ENCODE peak calls at places on chromosomes 6 and 20, in four cellular contexts. Z is upper lobe of left lung, K is nephron progenitor cell, L is upper lobe of right lung. V is an unnamed sample.

GRCh38 chr6:148757944-148758343 is 11.1 kb downstream of the UST start:
- DNase-seq in K (no peak), Z (no peak), L (no peak), V (no peak)

GRCh38 chr20:19552144-19552895 is 205.7 kb upstream of the RIN2 start:
- DNase-seq in K (peak; percentile 64), Z (no peak), L (peak; percentile 69), V (no peak)

GRCh38 chr20:49724637-49725606 is 11.2 kb upstream of the B4GALT5 start:
- DNase-seq in K (peak; percentile 16), L (no peak), Z (no peak), V (no peak)

GRCh38 chr6:16769986-16770376 is 8.7 kb upstream of the ATXN1 start:
- DNase-seq in L (no peak), Z (no peak), K (no peak), V (no peak)

GRCh38 chr6:142944126-142945066 is 580 bp downstream of the HIVEP2 start:
- DNase-seq in K (peak; percentile 70), Z (peak; percentile 91), L (peak; percentile 89), V (peak; percentile 94)

GRCh38 chr6:161401910-161402309 is 128.0 kb upstream of the AGPAT4 start:
- DNase-seq in K (no peak), Z (no peak), L (no peak), V (no peak)

GRCh38 chr20:12455152-12455551 is 537.5 kb downstream of the BTBD3 start:
- DNase-seq in L (no peak), K (no peak), Z (no peak), V (no peak)

GRCh38 chr6:26086214-26086613 is 1.0 kb upstream of the HFE start:
- DNase-seq in K (no peak), L (no peak), Z (no peak), V (no peak)

GRCh38 chr6:140485740-140486467 is 1111.5 kb upstream of the CITED2 start:
- DNase-seq in L (peak; percentile 67), Z (no peak), K (no peak), V (no peak)

GRCh38 chr6:151546941-151547659 is 53.3 kb downstream of the CCDC170 start:
- DNase-seq in Z (no peak), K (no peak), L (no peak), V (no peak)
- TF ChIP-seq CTCF in Z (no peak), K (no peak), L (no peak), V (peak; percentile 13)

DNA sequence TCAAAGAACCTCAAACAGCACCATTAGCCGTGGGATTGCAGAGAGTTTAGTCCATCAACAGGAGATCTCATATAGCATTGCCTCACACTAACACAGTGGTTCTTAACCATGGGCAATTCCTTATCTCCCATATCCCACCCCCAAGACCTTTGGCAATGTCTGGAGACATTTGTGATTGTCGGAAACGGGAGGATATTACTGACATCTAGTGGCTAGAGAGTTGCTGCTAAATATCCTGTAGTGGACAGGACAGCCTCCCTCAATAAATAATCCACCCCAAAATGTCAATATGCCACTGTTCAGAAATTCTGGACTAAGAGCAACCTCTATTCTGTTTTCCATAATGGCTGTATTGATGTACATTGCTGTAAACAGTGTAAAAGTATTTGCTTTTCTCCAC is 210.1 kb upstream of the CCN2 start:
- DNase-seq in L (no peak), K (no peak), Z (no peak), V (no peak)
- TF ChIP-seq CTCF in L (peak; percentile 60), K (peak; percentile 34), Z (peak; percentile 36), V (peak; percentile 86)

GRCh38 chr6:31940256-31940664 is 5.6 kb upstream of the CFB start:
- DNase-seq in K (no peak), Z (no peak), L (no peak), V (no peak)
- TF ChIP-seq CTCF in K (no peak), Z (no peak), L (no peak), V (no peak)

DNA sequence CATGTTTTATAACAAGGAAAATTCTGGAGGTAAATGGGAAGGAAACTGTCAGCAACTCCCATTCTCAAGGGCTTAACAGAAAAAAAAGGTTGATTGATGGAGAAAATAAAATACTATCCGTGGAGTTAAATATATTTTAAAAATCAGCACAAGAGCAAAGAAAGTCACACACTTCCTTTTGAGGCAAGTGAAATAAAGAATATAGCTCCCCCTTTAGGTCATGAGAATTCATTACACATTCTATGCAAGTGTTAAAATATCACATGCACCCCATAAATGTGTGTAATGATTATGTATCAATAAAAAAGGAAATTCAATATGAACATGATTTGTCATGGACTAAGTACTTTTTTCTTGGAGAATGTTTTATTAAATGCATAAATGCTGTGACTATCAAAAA is 349.2 kb downstream of the TPBG start:
- DNase-seq in L (no peak), K (no peak), Z (no peak), V (no peak)
- TF ChIP-seq CTCF in L (peak; percentile 26), K (no peak), Z (no peak), V (peak; percentile 74)

GRCh38 chr20:53409177-53409576 is 184.5 kb downstream of the ZNF217 start:
- DNase-seq in Z (no peak), K (no peak), L (no peak), V (no peak)

GRCh38 chr20:53411129-53411528 is 182.5 kb downstream of the ZNF217 start:
- DNase-seq in L (no peak), K (no peak), Z (no peak), V (no peak)

GRCh38 chr20:53408728-53409157 is 184.9 kb downstream of the ZNF217 start:
- DNase-seq in Z (no peak), K (no peak), L (no peak), V (no peak)

GRCh38 chr20:53412600-53413187 is 180.9 kb downstream of the ZNF217 start:
- DNase-seq in K (peak; percentile 16), Z (no peak), L (no peak), V (no peak)

DNA sequence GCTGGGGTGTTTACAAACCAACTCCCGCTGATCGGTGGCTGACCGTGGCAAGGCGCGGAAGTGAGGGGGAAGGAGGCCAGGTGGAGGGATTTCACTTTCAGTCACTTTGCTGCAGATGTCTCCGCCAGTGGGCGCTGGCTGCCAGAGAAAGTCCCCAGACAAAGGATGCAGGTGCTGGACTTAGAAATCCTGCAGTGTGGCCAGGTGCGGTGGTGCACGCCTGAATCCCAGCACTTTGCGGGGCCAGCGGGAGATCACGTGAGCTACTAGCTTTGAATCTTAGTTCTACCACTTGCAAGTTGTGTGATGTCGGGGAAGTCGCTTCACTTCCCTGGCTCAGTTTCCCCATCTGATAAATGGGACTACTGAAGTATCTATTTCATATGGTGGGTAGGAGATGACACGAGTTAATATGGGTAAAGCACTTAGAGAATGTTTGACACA is 180.4 kb downstream of the ZNF217 start:
- DNase-seq in L (peak; percentile 70), Z (peak; percentile 42), K (peak; percentile 53), V (no peak)
- TF ChIP-seq CTCF in L (peak; percentile 34), Z (peak; percentile 41), K (peak; percentile 49), V (peak; percentile 43)

V was measured in chondrocyte.